ENCODE peak calls at places on chromosomes 4 and X, in four cellular contexts. One of them, this sample, is unnamed.

GRCh38 chr4:174631901-174632758 is 109.8 kb upstream of the HPGD start:
- DNase-seq in HepG2: peak; percentile 20
- DNase-seq in HEK293T: peak; percentile 39
- DNase-seq in K562: peak; percentile 24
- DNase-seq in this sample: no peak

GRCh38 chr4:148116264-148116663 is 325.9 kb downstream of the NR3C2 start:
- DNase-seq in K562: no peak
- DNase-seq in HepG2: no peak
- DNase-seq in HEK293T: no peak
- DNase-seq in this sample: no peak

GRCh38 chr4:48139688-48140087 is 5.6 kb upstream of the TXK start:
- DNase-seq in K562: no peak
- DNase-seq in HEK293T: no peak
- DNase-seq in HepG2: no peak
- DNase-seq in this sample: no peak

GRCh38 chrX:71253253-71254091 is 468 bp downstream of the ZMYM3 start:
- DNase-seq in HEK293T: peak; percentile 57
- DNase-seq in K562: peak; percentile 66
- DNase-seq in HepG2: peak; percentile 13
- DNase-seq in this sample: peak; percentile 67

GRCh38 chr4:6693274-6694176 is at the start of gene S100P:
- DNase-seq in K562: no peak
- DNase-seq in HepG2: peak; percentile 86
- DNase-seq in HEK293T: no peak
- DNase-seq in this sample: no peak

GRCh38 chr4:174580597-174580996 is 58.3 kb upstream of the HPGD start:
- DNase-seq in K562: no peak
- DNase-seq in HepG2: no peak
- DNase-seq in HEK293T: no peak
- DNase-seq in this sample: no peak

GRCh38 chrX:135200297-135200696 is 29.1 kb upstream of the CT55 start:
- DNase-seq in HepG2: no peak
- DNase-seq in HEK293T: no peak
- DNase-seq in K562: no peak
- DNase-seq in this sample: no peak

GRCh38 chr4:140300271-140300970 is 73.0 kb upstream of the SCOC start:
- DNase-seq in HepG2: no peak
- DNase-seq in K562: no peak
- DNase-seq in HEK293T: no peak
- DNase-seq in this sample: no peak

GRCh38 chr4:169311643-169312365 is 41.0 kb upstream of the SH3RF1 start:
- DNase-seq in HepG2: peak; percentile 73
- DNase-seq in HEK293T: peak; percentile 72
- DNase-seq in K562: peak; percentile 33
- DNase-seq in this sample: peak; percentile 30

DNA sequence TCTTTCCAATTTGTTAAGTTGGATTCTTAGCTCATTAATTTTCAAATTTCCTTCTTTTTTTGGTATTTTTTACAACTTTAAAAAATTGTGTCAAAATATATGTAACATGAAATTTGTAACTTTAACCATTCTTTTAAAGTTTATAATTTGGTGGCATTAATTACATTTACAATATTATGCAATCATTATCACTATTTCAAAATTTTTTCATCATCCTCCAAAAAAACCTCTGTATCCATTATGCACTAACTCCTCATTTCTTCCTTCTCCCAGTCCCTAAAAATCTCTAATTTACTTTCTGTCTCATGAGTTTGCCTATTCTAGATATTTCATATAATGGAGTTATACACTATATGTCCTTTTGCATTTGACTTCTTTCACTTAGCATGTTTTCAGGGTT is 4.7 kb upstream of the FAM47E start:
- DNase-seq in HepG2: no peak
- DNase-seq in HEK293T: no peak
- DNase-seq in K562: no peak
- DNase-seq in this sample: no peak
- TF ChIP-seq ELF4 in HepG2: no peak
- TF ChIP-seq ELF4 in HEK293T: no peak
- TF ChIP-seq ELF4 in K562: no peak
- TF ChIP-seq ELF4 in this sample: no peak

DNA sequence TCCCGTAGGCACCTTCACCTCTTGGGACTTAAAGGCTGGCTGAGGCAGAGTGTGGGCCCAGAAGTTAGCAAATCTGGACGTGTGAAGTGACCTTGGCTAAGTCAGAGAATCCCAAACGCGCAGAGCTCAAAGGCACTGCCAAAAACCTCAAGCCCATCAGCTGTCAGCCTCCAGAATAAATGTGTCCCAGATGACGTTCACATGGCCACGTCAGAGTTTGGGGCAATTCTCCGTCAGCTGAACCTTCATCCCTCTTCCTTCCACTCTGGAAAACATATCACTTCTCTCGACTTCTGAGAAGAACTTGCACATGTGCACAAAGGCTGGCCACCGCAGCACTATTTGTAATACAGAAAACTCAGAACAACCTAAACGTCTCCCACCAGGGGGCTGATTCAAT is 35.7 kb upstream of the APLN start:
- DNase-seq in HEK293T: no peak
- DNase-seq in K562: no peak
- DNase-seq in HepG2: no peak
- DNase-seq in this sample: no peak
- TF ChIP-seq ELF4 in HEK293T: no peak
- TF ChIP-seq ELF4 in K562: no peak
- TF ChIP-seq ELF4 in HepG2: no peak
- TF ChIP-seq ELF4 in this sample: no peak

DNA sequence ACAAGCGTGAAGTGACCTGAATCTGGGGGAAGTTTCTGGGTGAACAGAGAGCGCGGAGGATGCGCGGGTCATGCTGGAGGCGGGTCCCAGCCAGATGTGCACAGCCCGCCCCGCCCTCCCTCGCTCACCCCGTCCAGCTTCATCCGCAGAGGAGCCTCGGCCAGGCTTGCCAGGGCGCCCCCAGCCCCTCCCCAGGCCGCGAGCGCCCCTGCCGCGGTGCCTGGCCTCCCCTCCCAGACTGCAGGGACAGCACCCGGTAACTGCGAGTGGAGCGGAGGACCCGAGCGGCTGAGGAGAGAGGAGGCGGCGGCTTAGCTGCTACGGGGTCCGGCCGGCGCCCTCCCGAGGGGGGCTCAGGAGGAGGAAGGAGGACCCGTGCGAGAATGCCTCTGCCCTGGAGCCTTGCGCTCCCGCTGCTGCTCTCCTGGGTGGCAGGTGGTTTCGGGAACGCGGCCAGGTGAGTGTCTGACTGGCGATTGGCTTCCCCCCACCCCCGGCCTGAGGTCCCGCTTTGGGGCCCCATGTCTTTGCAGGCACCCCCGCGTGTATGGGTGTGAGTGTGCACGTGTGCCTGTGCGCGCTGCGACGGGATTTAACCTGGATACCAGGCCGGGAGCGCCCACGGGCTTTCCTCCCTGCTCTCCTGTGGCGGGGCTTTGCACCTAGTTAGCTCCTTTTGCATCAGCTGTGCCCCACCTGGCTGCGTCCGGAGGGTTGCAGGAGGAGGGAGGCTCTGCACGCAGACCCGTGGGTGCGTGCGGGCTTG is at the start of gene EGFL6:
- DNase-seq in HepG2: no peak
- DNase-seq in K562: no peak
- DNase-seq in HEK293T: no peak
- DNase-seq in this sample: peak; percentile 21
- TF ChIP-seq ELF4 in HepG2: no peak
- TF ChIP-seq ELF4 in K562: no peak
- TF ChIP-seq ELF4 in HEK293T: no peak
- TF ChIP-seq ELF4 in this sample: no peak

GRCh38 chr4:176794151-176794550 is 1.4 kb upstream of the VEGFC start:
- DNase-seq in HEK293T: no peak
- DNase-seq in HepG2: no peak
- DNase-seq in K562: no peak
- DNase-seq in this sample: no peak
- TF ChIP-seq ELF4 in HEK293T: no peak
- TF ChIP-seq ELF4 in HepG2: no peak
- TF ChIP-seq ELF4 in K562: no peak
- TF ChIP-seq ELF4 in this sample: no peak

DNA sequence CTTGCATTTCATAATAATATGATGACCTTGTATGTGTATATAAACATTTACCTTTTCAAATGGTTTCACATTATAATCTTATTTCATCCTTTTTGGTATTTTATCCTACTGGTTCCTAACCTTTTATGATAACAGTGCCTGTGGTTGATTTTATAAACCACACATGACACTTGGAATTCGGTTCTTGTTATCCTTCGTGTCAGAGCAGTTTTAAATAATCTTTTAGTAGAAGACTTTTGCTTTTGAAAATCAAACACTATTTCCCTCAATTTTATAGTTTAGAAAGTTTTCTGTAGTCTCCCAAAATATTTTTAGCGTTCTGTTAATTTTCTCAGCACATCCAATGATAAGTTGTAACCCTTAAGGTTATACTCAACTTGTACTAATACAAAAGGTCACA is 676.8 kb downstream of the RAPGEF2 start:
- DNase-seq in HepG2: no peak
- DNase-seq in HEK293T: no peak
- DNase-seq in K562: no peak
- DNase-seq in this sample: no peak
- TF ChIP-seq ELF4 in HepG2: no peak
- TF ChIP-seq ELF4 in HEK293T: no peak
- TF ChIP-seq ELF4 in K562: no peak
- TF ChIP-seq ELF4 in this sample: no peak

DNA sequence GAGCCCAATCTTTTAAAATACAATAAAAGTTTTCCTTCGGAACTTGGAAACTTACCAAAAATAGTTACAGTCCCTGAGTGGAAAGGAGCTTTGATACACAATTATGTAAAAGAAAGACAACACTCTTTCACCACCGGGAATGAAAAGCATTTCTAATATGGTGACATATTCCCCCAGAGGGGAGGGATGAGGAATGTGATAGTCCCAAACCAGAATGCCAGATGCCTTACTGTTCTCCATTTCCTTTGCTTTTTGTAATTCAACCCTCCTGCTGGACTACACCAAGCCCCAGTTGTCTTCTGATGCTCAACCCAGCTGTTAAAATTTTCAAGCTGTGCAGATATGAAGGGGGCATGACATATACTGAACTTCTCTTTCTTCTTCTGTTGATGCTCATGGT is 4.1 kb downstream of the PRIMPOL start:
- DNase-seq in K562: no peak
- DNase-seq in HepG2: no peak
- DNase-seq in HEK293T: no peak
- DNase-seq in this sample: no peak
- TF ChIP-seq ELF4 in K562: no peak
- TF ChIP-seq ELF4 in HepG2: no peak
- TF ChIP-seq ELF4 in HEK293T: no peak
- TF ChIP-seq ELF4 in this sample: no peak

DNA sequence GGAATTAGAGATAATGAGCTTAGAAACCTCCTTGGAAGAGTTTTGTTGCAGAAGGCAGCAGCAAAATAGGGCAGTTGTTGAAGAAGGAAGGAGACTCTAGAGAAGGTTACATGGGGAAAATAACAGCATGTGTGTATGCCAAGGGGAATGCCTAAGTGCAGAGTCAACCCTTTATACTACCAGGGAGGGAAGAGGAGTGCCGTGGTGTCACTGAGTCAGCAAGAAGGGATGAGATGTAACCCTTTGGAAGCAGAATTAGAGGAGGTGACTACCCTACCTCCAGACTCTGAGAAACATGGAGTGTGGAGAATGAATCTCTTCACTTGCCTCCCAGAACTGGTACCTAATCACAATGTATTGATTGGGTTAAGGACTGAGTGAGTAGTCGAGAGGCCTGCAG is 6.7 kb upstream of the GABRE start:
- DNase-seq in HEK293T: no peak
- DNase-seq in K562: no peak
- DNase-seq in HepG2: no peak
- DNase-seq in this sample: no peak
- TF ChIP-seq ELF4 in HEK293T: no peak
- TF ChIP-seq ELF4 in K562: no peak
- TF ChIP-seq ELF4 in HepG2: no peak
- TF ChIP-seq ELF4 in this sample: no peak

DNA sequence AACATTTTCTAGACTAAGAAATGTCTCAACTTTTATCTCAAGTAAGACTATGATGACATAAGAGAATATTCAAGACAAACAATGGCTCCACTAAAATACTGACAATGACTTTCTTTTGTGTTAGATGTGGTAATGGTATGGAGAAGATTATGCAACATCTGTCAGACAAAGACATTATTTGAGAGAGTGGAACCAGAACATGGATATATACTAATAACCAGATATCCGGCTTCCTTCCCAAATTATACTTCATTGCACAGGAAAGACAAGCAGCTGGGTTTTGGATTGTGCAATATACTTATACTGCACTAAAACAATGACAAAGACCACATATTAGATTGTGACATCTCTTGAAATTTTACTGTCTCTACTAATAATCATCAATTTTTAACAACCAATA is 290.8 kb upstream of the GIMD1 start:
- DNase-seq in HepG2: no peak
- DNase-seq in K562: no peak
- DNase-seq in HEK293T: no peak
- DNase-seq in this sample: no peak
- TF ChIP-seq ELF4 in HepG2: no peak
- TF ChIP-seq ELF4 in K562: no peak
- TF ChIP-seq ELF4 in HEK293T: no peak
- TF ChIP-seq ELF4 in this sample: no peak

GRCh38 chr4:3366893-3367775 is 74.3 kb downstream of the RGS12 start:
- DNase-seq in HEK293T: no peak
- DNase-seq in K562: no peak
- DNase-seq in HepG2: no peak
- DNase-seq in this sample: no peak
- TF ChIP-seq ELF4 in HEK293T: no peak
- TF ChIP-seq ELF4 in K562: no peak
- TF ChIP-seq ELF4 in HepG2: no peak
- TF ChIP-seq ELF4 in this sample: no peak

DNA sequence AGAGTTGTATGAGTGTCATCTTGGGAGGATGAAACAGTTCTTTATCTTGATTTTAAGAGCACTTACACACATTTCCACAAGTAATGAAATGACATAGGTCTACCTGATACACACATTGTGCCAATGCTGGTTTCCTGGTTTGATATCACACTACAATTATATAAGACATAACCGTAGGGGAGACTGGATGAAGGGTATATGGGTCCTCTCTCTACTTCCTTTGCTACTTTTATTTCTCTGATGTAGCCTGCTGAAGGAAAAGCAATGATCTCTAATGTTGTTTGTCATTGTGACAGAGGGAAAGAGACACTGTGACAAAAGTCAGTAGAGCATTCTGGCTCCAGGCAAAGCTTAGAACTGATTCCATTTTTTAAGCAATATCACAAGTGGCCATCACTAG is 238.0 kb downstream of the PDGFC start:
- DNase-seq in HEK293T: no peak
- DNase-seq in HepG2: no peak
- DNase-seq in K562: no peak
- DNase-seq in this sample: no peak
- TF ChIP-seq ELF4 in HEK293T: no peak
- TF ChIP-seq ELF4 in HepG2: no peak
- TF ChIP-seq ELF4 in K562: no peak
- TF ChIP-seq ELF4 in this sample: no peak